ENCODE peak calls at places on chromosomes 1 and 21, in nine cellular contexts. One of them, this sample, is unnamed.

GRCh38 chr1:20719871-20720620 is 2.2 kb upstream of the KIF17 start:
- DNase-seq in SHP77: no peak
- DNase-seq in T-cell: no peak
- DNase-seq in Panc1: no peak
- DNase-seq in A172: no peak
- DNase-seq in activated T-cell treated with anti-CD3 and anti-CD28 coated beads, Interleukin-2, amount 50 U/mL, for 4 hours: peak
- DNase-seq in EH: no peak
- DNase-seq in stimulated activated CD4-positive, alpha-beta T cell treated with anti-CD3 and anti-CD28 coated beads, TNF-alpha, amount 100 ng/mL, for 24 hours: no peak
- DNase-seq in adipocyte: no peak
- DNase-seq in this sample: peak

GRCh38 chr1:24993871-24994270 is 63.8 kb upstream of the RUNX3 start:
- DNase-seq in SHP77: no peak
- DNase-seq in T-cell: no peak
- DNase-seq in Panc1: no peak
- DNase-seq in A172: no peak
- DNase-seq in activated T-cell treated with anti-CD3 and anti-CD28 coated beads, Interleukin-2, amount 50 U/mL, for 4 hours: no peak
- DNase-seq in EH: no peak
- DNase-seq in stimulated activated CD4-positive, alpha-beta T cell treated with anti-CD3 and anti-CD28 coated beads, TNF-alpha, amount 100 ng/mL, for 24 hours: no peak
- DNase-seq in adipocyte: no peak
- DNase-seq in this sample: no peak

GRCh38 chr1:107523061-107523460 is 382.2 kb downstream of the NTNG1 start:
- DNase-seq in SHP77: no peak
- DNase-seq in T-cell: no peak
- DNase-seq in Panc1: no peak
- DNase-seq in A172: no peak
- DNase-seq in activated T-cell treated with anti-CD3 and anti-CD28 coated beads, Interleukin-2, amount 50 U/mL, for 4 hours: no peak
- DNase-seq in EH: no peak
- DNase-seq in stimulated activated CD4-positive, alpha-beta T cell treated with anti-CD3 and anti-CD28 coated beads, TNF-alpha, amount 100 ng/mL, for 24 hours: no peak
- DNase-seq in adipocyte: no peak
- DNase-seq in this sample: no peak

GRCh38 chr1:184482113-184482512 is 95.3 kb downstream of the C1orf21 start:
- DNase-seq in SHP77: no peak
- DNase-seq in T-cell: no peak
- DNase-seq in Panc1: no peak
- DNase-seq in A172: no peak
- DNase-seq in activated T-cell treated with anti-CD3 and anti-CD28 coated beads, Interleukin-2, amount 50 U/mL, for 4 hours: no peak
- DNase-seq in EH: no peak
- DNase-seq in stimulated activated CD4-positive, alpha-beta T cell treated with anti-CD3 and anti-CD28 coated beads, TNF-alpha, amount 100 ng/mL, for 24 hours: no peak
- DNase-seq in adipocyte: no peak
- DNase-seq in this sample: no peak

GRCh38 chr1:67314696-67315095 is 7.0 kb downstream of the IL12RB2 start:
- DNase-seq in SHP77: no peak
- DNase-seq in T-cell: no peak
- DNase-seq in Panc1: no peak
- DNase-seq in A172: no peak
- DNase-seq in activated T-cell treated with anti-CD3 and anti-CD28 coated beads, Interleukin-2, amount 50 U/mL, for 4 hours: no peak
- DNase-seq in EH: no peak
- DNase-seq in stimulated activated CD4-positive, alpha-beta T cell treated with anti-CD3 and anti-CD28 coated beads, TNF-alpha, amount 100 ng/mL, for 24 hours: no peak
- DNase-seq in adipocyte: no peak
- DNase-seq in this sample: no peak

GRCh38 chr1:226687476-226687875 is 51.6 kb downstream of the ITPKB start:
- DNase-seq in SHP77: no peak
- DNase-seq in T-cell: peak
- DNase-seq in Panc1: no peak
- DNase-seq in A172: no peak
- DNase-seq in activated T-cell treated with anti-CD3 and anti-CD28 coated beads, Interleukin-2, amount 50 U/mL, for 4 hours: peak
- DNase-seq in EH: no peak
- DNase-seq in stimulated activated CD4-positive, alpha-beta T cell treated with anti-CD3 and anti-CD28 coated beads, TNF-alpha, amount 100 ng/mL, for 24 hours: peak
- DNase-seq in adipocyte: no peak
- DNase-seq in this sample: no peak

GRCh38 chr1:44283524-44284173 is 70.4 kb downstream of the DMAP1 start:
- DNase-seq in SHP77: peak
- DNase-seq in T-cell: no peak
- DNase-seq in Panc1: no peak
- DNase-seq in A172: no peak
- DNase-seq in activated T-cell treated with anti-CD3 and anti-CD28 coated beads, Interleukin-2, amount 50 U/mL, for 4 hours: no peak
- DNase-seq in EH: no peak
- DNase-seq in stimulated activated CD4-positive, alpha-beta T cell treated with anti-CD3 and anti-CD28 coated beads, TNF-alpha, amount 100 ng/mL, for 24 hours: no peak
- DNase-seq in adipocyte: no peak
- DNase-seq in this sample: no peak

GRCh38 chr1:66617362-66617761 is 83.4 kb downstream of the SGIP1 start:
- DNase-seq in SHP77: no peak
- DNase-seq in T-cell: no peak
- DNase-seq in Panc1: no peak
- DNase-seq in A172: no peak
- DNase-seq in activated T-cell treated with anti-CD3 and anti-CD28 coated beads, Interleukin-2, amount 50 U/mL, for 4 hours: no peak
- DNase-seq in EH: peak
- DNase-seq in stimulated activated CD4-positive, alpha-beta T cell treated with anti-CD3 and anti-CD28 coated beads, TNF-alpha, amount 100 ng/mL, for 24 hours: no peak
- DNase-seq in adipocyte: no peak
- DNase-seq in this sample: no peak

GRCh38 chr1:28509705-28510349 is 4.0 kb downstream of the RCC1 start:
- DNase-seq in SHP77: no peak
- DNase-seq in T-cell: no peak
- DNase-seq in Panc1: no peak
- DNase-seq in A172: no peak
- DNase-seq in activated T-cell treated with anti-CD3 and anti-CD28 coated beads, Interleukin-2, amount 50 U/mL, for 4 hours: peak
- DNase-seq in EH: peak
- DNase-seq in stimulated activated CD4-positive, alpha-beta T cell treated with anti-CD3 and anti-CD28 coated beads, TNF-alpha, amount 100 ng/mL, for 24 hours: peak
- DNase-seq in adipocyte: peak
- DNase-seq in this sample: no peak

GRCh38 chr21:20030390-20030789 is 967.8 kb upstream of the NCAM2 start:
- DNase-seq in SHP77: no peak
- DNase-seq in T-cell: no peak
- DNase-seq in Panc1: no peak
- DNase-seq in A172: no peak
- DNase-seq in activated T-cell treated with anti-CD3 and anti-CD28 coated beads, Interleukin-2, amount 50 U/mL, for 4 hours: no peak
- DNase-seq in EH: no peak
- DNase-seq in stimulated activated CD4-positive, alpha-beta T cell treated with anti-CD3 and anti-CD28 coated beads, TNF-alpha, amount 100 ng/mL, for 24 hours: no peak
- DNase-seq in adipocyte: no peak
- DNase-seq in this sample: no peak

GRCh38 chr1:234320549-234320948 is 52.7 kb upstream of the COA6 start:
- DNase-seq in SHP77: no peak
- DNase-seq in T-cell: no peak
- DNase-seq in Panc1: no peak
- DNase-seq in A172: no peak
- DNase-seq in activated T-cell treated with anti-CD3 and anti-CD28 coated beads, Interleukin-2, amount 50 U/mL, for 4 hours: no peak
- DNase-seq in EH: no peak
- DNase-seq in stimulated activated CD4-positive, alpha-beta T cell treated with anti-CD3 and anti-CD28 coated beads, TNF-alpha, amount 100 ng/mL, for 24 hours: no peak
- DNase-seq in adipocyte: no peak
- DNase-seq in this sample: no peak

GRCh38 chr1:59814180-59814900 is 409 bp upstream of the HOOK1 start:
- DNase-seq in SHP77: peak
- DNase-seq in T-cell: peak
- DNase-seq in Panc1: no peak
- DNase-seq in A172: no peak
- DNase-seq in activated T-cell treated with anti-CD3 and anti-CD28 coated beads, Interleukin-2, amount 50 U/mL, for 4 hours: peak
- DNase-seq in EH: no peak
- DNase-seq in stimulated activated CD4-positive, alpha-beta T cell treated with anti-CD3 and anti-CD28 coated beads, TNF-alpha, amount 100 ng/mL, for 24 hours: peak
- DNase-seq in adipocyte: no peak
- DNase-seq in this sample: peak

GRCh38 chr21:27649323-27649722 is 682.4 kb upstream of the ADAMTS5 start:
- DNase-seq in SHP77: no peak
- DNase-seq in T-cell: no peak
- DNase-seq in Panc1: no peak
- DNase-seq in A172: peak
- DNase-seq in activated T-cell treated with anti-CD3 and anti-CD28 coated beads, Interleukin-2, amount 50 U/mL, for 4 hours: no peak
- DNase-seq in EH: peak
- DNase-seq in stimulated activated CD4-positive, alpha-beta T cell treated with anti-CD3 and anti-CD28 coated beads, TNF-alpha, amount 100 ng/mL, for 24 hours: no peak
- DNase-seq in adipocyte: peak
- DNase-seq in this sample: no peak